ENCODE peak calls at places on chromosomes 2 and 18, in four cellular contexts. C is hepatocyte, O is AG04449, V is Peyer's patch. A is an unnamed sample.

GRCh38 chr2:8628179-8628869 is 53.5 kb upstream of the ID2 start:
- DNase-seq in C (peak; percentile 54), O (no peak), V (peak; percentile 54), A (peak; percentile 51)

GRCh38 chr2:11477994-11478393 is 12.0 kb upstream of the E2F6 start:
- DNase-seq in C (peak; percentile 94), O (peak; percentile 40), V (peak; percentile 84), A (peak; percentile 82)

GRCh38 chr18:60446821-60447220 is 74.2 kb upstream of the MC4R start:
- DNase-seq in C (no peak), O (no peak), V (no peak), A (no peak)

GRCh38 chr18:75785175-75785574 is 357.7 kb upstream of the SMIM21 start:
- DNase-seq in C (no peak), O (no peak), V (no peak), A (no peak)

GRCh38 chr2:102839668-102840388 is 78.0 kb downstream of the TMEM182 start:
- DNase-seq in C (peak; percentile 69), O (no peak), V (no peak), A (peak; percentile 33)

GRCh38 chr2:121076885-121077549 is 208.0 kb downstream of the TFCP2L1 start:
- DNase-seq in C (peak; percentile 81), O (no peak), V (peak; percentile 83), A (peak; percentile 72)

GRCh38 chr18:51028201-51028805 is 1.7 kb upstream of the SMAD4 start:
- DNase-seq in C (no peak), O (no peak), V (no peak), A (no peak)

GRCh38 chr2:191050640-191050987 is 36.6 kb upstream of the STAT1 start:
- DNase-seq in C (peak; percentile 19), O (peak; percentile 87), V (no peak), A (no peak)

GRCh38 chr18:76691800-76692199 is 130.6 kb upstream of the ZNF236 start:
- DNase-seq in C (no peak), O (no peak), V (peak; percentile 10), A (no peak)

GRCh38 chr2:9970386-9971044 is 19.0 kb downstream of the GRHL1 start:
- DNase-seq in C (no peak), O (no peak), V (no peak), A (no peak)

GRCh38 chr2:29309090-29310054 is 194.2 kb downstream of the CLIP4 start:
- DNase-seq in C (peak; percentile 87), O (no peak), V (no peak), A (peak; percentile 69)

GRCh38 chr18:47901624-47902362 is 28.7 kb downstream of the SMAD2 start:
- DNase-seq in C (no peak), O (no peak), V (no peak), A (peak; percentile 16)

GRCh38 chr2:150809083-150809482 is 321.6 kb upstream of the RND3 start:
- DNase-seq in C (no peak), O (no peak), V (no peak), A (no peak)

GRCh38 chr2:204454672-204455380 is 90.4 kb upstream of the PARD3B start:
- DNase-seq in C (no peak), O (no peak), V (no peak), A (no peak)
- TF ChIP-seq CTCF in C (no peak), O (no peak), V (no peak), A (no peak)

GRCh38 chr18:46071894-46072867 is at the start of gene PSTPIP2:
- DNase-seq in C (peak; percentile 82), O (no peak), V (peak; percentile 80), A (peak; percentile 71)
- TF ChIP-seq CTCF in C (peak; percentile 10), O (no peak), V (no peak), A (no peak)

GRCh38 chr2:217370391-217370790 is 510.5 kb upstream of the TNP1 start:
- DNase-seq in C (no peak), O (no peak), V (no peak), A (no peak)
- TF ChIP-seq CTCF in C (no peak), O (no peak), V (no peak), A (no peak)

GRCh38 chr18:70175216-70175615 is 30.3 kb downstream of the RTTN start:
- DNase-seq in C (no peak), O (no peak), V (no peak), A (no peak)

GRCh38 chr18:70166668-70167067 is 38.8 kb downstream of the RTTN start:
- DNase-seq in C (no peak), O (no peak), V (no peak), A (no peak)

GRCh38 chr18:70176537-70176936 is 28.9 kb downstream of the RTTN start:
- DNase-seq in C (no peak), O (no peak), V (no peak), A (no peak)

GRCh38 chr18:70169747-70170146 is 35.7 kb downstream of the RTTN start:
- DNase-seq in C (no peak), O (no peak), V (no peak), A (no peak)

GRCh38 chr18:70172225-70172624 is 33.3 kb downstream of the RTTN start:
- DNase-seq in C (no peak), O (no peak), V (no peak), A (no peak)
- TF ChIP-seq CTCF in C (peak; percentile 53), O (peak; percentile 30), V (peak; percentile 17), A (no peak)

DNA sequence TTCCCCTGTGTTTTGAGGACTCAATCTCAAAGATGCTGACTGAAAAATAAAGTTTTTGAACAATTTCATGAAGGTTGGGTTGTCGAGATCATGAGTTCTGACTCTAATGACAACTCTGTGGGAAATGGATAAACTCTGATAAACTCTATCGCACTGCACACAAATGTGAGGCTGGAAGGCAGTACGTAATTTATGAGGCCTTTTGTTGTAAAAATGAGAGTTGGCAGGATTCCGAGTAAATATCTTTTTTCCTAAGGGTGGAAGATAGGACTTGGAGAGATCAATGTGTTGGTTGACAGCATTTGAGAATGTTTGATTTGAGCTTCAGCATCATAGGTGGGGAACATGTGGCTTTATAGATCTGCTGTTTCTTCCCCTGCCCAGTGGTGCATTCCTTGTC is 90.4 kb downstream of the SPTBN1 start:
- DNase-seq in C (no peak), O (no peak), V (no peak), A (no peak)
- TF ChIP-seq CTCF in C (no peak), O (no peak), V (no peak), A (no peak)

GRCh38 chr2:31693882-31694281 is 113.1 kb upstream of the SRD5A2 start:
- DNase-seq in C (no peak), O (no peak), V (no peak), A (no peak)

GRCh38 chr2:31696068-31696467 is 115.3 kb upstream of the SRD5A2 start:
- DNase-seq in C (no peak), O (no peak), V (no peak), A (no peak)

DNA sequence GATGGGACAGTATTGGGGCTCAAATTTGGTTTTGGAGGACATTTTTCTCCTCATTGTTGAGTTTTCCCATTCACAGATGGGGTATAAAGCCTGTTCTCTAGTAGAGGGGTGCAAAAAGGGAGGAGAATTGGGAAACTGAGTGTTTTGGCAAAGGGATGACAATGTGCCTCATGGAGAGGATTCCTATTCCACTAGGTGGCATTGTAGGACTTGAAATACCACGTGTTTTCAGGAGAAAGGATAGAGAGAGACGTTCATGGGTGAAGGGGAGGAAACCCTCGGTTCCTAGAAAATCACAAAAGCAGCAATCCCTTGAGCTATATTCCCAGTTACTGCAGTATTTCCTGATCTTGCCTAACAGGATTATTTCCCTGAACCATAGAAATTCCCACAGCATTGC is 113.7 kb upstream of the SRD5A2 start:
- DNase-seq in C (no peak), O (no peak), V (no peak), A (no peak)
- TF ChIP-seq CTCF in C (no peak), O (no peak), V (peak; percentile 21), A (no peak)

GRCh38 chr2:176268976-176269318 is 295 bp upstream of the MTX2 start:
- DNase-seq in C (no peak), O (no peak), V (no peak), A (no peak)

GRCh38 chr2:176270100-176270750 is 983 bp downstream of the MTX2 start:
- DNase-seq in C (no peak), O (no peak), V (no peak), A (peak; percentile 12)

GRCh38 chr2:176272870-176273269 is 3.6 kb downstream of the MTX2 start:
- DNase-seq in C (no peak), O (no peak), V (no peak), A (no peak)

GRCh38 chr2:176269319-176270099 is at the start of gene MTX2:
- DNase-seq in C (peak; percentile 90), O (no peak), V (peak; percentile 87), A (peak; percentile 85)
- TF ChIP-seq CTCF in C (no peak), O (peak; percentile 0), V (peak; percentile 52), A (no peak)

DNA sequence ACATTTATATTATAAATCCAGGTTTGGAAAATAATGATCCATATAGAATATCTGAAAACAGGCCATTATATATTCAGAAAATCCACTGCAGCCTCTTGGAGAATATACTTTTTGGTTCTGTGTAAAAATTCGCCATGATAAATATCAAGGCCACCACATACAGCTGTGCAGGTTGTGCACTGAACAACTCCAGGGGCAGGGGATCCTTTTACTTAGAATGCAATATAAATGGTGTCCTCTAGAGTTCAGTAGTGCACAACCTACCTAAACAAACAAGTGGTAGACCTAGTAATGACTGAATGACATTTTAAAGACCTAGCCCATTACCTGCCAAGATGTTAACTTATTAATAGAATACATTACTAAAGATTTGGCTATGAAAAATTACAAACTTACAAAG is 22.4 kb downstream of the MOGAT1 start:
- DNase-seq in C (peak; percentile 10), O (no peak), V (no peak), A (no peak)
- TF ChIP-seq CTCF in C (peak; percentile 23), O (no peak), V (peak; percentile 21), A (no peak)

DNA sequence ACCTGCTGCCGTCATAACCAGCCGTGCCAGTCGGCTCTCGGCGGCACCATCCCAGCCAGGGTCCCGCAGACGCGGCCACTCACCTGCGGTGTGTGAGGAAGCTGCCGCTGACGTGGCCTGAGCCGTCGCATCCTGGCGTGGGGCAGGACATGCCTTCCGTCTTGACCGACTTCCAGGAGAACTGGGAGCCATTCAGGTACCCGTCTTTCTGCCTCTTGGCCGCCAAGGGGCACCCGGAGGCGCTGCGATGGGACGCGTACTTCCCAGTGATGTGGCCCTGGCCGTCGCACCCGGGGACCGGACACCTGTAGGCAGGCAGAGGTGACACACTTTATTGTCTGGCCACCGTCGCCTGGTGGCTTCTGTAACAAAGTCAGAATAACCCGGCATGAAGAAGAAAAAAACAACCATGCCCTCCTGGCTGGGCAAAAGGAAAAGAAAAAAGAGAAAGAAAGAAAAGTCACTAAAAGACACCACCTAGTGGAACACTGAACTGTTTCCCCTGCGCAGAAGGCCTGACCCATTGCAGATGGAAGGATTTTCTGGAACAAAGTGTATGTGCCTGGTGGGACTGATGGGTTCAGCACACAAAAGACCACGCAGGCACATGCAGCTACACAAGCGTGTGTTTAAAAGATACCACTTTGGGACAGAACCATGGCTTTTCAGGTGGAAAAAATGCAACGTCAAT is 94.9 kb upstream of the PXDN start:
- DNase-seq in C (no peak), O (no peak), V (no peak), A (no peak)
- TF ChIP-seq CTCF in C (peak; percentile 6), O (peak; percentile 20), V (no peak), A (no peak)

GRCh38 chr2:176873403-176873802 is 339.2 kb upstream of the HNRNPA3 start:
- DNase-seq in C (no peak), O (no peak), V (no peak), A (no peak)
- TF ChIP-seq CTCF in C (no peak), O (no peak), V (no peak), A (no peak)